ENCODE peak calls at places on chromosomes 16 and 17, in five cellular contexts. F is K562, S is H1, L is GM12878, E is HepG2. A is an unnamed sample.

GRCh38 chr16:71626018-71626857 is at the start of gene MARVELD3:
- DNase-seq in S (peak), L (no peak), F (peak), E (peak), A (peak)

GRCh38 chr16:78184554-78185183 is 85.2 kb downstream of the WWOX start:
- DNase-seq in E (peak), F (no peak), S (peak), L (no peak), A (no peak)

GRCh38 chr17:29003289-29003688 is 2.5 kb downstream of the SEZ6 start:
- DNase-seq in E (no peak), L (no peak), F (no peak), S (no peak), A (no peak)

GRCh38 chr16:48617711-48618148 is 7.8 kb upstream of the N4BP1 start:
- DNase-seq in S (no peak), E (no peak), L (no peak), F (no peak), A (no peak)

GRCh38 chr16:4393243-4393606 is 21.6 kb downstream of the VASN start:
- DNase-seq in F (no peak), E (no peak), L (no peak), S (no peak), A (no peak)

GRCh38 chr17:72661093-72661944 is 431.2 kb downstream of the SLC39A11 start:
- DNase-seq in L (no peak), E (peak), S (no peak), F (no peak), A (peak)

GRCh38 chr16:9261376-9261775 is 169.9 kb downstream of the HAPSTR1 start:
- DNase-seq in S (no peak), L (no peak), F (no peak), E (no peak), A (no peak)

GRCh38 chr16:89453662-89454321 is 36.6 kb downstream of the ANKRD11 start:
- DNase-seq in F (peak), L (no peak), E (no peak), S (no peak), A (no peak)

GRCh38 chr16:56041556-56042140 is 149.6 kb upstream of the GNAO1 start:
- DNase-seq in L (no peak), S (peak), E (peak), F (peak), A (peak)

GRCh38 chr17:35816723-35817122 is 7.4 kb downstream of the TAF15 start:
- DNase-seq in L (no peak), F (no peak), S (no peak), E (no peak), A (no peak)

GRCh38 chr17:45104497-45104896 is 27.8 kb downstream of the PLCD3 start:
- DNase-seq in L (no peak), F (no peak), E (no peak), S (no peak), A (no peak)

GRCh38 chr16:67529639-67530012 is 997 bp downstream of the RIPOR1 start:
- DNase-seq in L (no peak), E (no peak), F (no peak), S (no peak), A (no peak)
- H3K27ac ChIP-seq in L (peak), E (peak), F (no peak), S (no peak), A (peak)

DNA sequence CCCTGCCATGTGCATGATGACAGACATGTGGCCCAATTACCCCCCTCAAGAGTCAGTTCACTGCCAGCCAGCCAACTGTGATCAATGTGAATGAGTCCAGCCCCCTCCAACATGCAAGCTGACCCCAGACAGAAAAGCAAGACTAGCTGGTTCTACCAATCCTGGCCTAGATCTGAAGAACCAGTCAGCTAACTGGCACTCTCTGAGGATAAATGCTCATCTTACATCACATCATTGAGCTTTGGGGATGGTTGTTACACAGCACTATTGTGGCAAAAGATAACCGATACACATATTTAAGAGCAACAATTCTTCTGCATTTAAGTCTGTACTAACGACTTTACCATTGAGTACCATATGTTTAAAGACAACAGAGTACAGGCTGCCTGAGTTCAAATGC is 106.7 kb downstream of the TOX3 start:
- DNase-seq in L (no peak), F (no peak), E (no peak), S (no peak), A (no peak)
- TF ChIP-seq SP1 in L (no peak), F (no peak), E (no peak), S (no peak), A (no peak)

GRCh38 chr17:81590121-81590520 is 38.0 kb upstream of the FAAP100 start:
- DNase-seq in F (no peak), E (no peak), S (no peak), L (no peak), A (no peak)

GRCh38 chr17:81591971-81592370 is 39.8 kb upstream of the FAAP100 start:
- DNase-seq in E (no peak), F (no peak), S (no peak), L (no peak), A (no peak)

GRCh38 chr17:81589612-81590011 is 37.5 kb upstream of the FAAP100 start:
- DNase-seq in F (no peak), S (no peak), L (no peak), E (no peak), A (no peak)

GRCh38 chr17:81593105-81593871 is 41.1 kb upstream of the FAAP100 start:
- DNase-seq in L (no peak), F (no peak), S (no peak), E (no peak), A (no peak)
- TF ChIP-seq POLR2AphosphoS5 in L (no peak), F (no peak), S (no peak), E (no peak), A (no peak)

GRCh38 chr17:66383353-66383752 is 80.9 kb downstream of the PRKCA start:
- DNase-seq in L (no peak), E (no peak), F (no peak), S (no peak), A (no peak)
- H3K27ac ChIP-seq in L (no peak), E (no peak), F (no peak), S (no peak), A (no peak)

DNA sequence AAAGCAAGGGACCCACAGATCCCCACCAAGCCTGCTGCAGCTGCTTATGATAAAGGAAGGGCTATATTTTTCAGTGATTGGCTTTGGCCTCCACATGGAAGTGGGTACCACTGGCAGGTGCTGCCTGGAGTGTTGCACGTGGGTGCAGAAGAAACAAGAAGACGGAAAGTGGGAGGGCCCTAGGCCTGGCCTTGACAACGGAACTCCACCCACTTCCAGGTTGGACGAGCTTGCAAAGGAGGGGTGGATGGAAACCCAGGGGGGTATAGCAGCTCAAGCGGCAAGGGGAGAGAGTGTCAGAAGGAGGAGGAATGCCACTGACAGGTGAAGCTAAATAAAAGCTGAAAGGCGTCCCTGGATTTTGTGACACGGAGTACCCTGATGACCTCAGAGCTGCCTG is 20.3 kb downstream of the TRIM25 start:
- DNase-seq in L (no peak), F (no peak), S (no peak), E (no peak), A (no peak)
- TF ChIP-seq SP1 in L (no peak), F (no peak), S (no peak), E (no peak), A (no peak)

DNA sequence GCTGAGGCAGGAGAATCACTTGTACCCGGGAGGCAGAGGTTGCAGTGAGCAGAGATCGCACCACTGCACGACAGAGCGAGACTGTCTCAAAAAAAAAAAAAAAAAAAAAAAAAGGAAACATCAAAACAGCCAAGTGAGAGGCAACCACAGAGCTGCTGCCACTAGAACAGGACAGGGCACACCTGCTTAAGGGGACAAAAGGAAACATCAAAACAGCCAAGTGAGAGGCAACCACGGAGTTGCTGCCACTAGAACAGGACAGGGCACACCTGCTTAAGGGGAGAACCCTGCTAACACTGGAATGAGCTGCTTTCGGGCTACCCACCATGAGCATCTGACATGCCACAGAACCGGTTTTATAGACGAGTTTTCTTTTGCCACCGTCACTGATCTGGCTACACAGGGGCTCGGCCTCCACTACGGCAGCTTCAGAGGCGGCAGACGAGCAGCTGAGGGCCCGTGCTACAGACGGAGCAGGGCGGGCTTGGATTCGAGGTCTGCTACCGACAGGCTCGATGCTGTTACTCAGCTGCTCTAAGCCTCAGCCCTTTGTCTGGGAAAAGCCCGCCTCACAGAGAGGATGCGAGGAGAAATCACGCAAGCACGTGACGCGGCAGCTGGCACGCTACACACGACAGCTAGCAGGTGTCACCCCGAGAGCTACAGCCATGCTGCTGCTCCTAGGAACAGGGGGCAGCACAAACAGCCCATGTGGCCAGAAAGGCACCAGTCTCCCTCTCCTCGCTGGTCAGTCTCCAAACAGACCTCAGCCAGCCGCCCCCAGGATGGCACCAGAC is 2.0 kb downstream of the P4HB start:
- DNase-seq in S (no peak), L (no peak), F (no peak), E (no peak), A (no peak)
- TF ChIP-seq POLR2AphosphoS5 in S (no peak), L (peak), F (no peak), E (peak), A (no peak)

A was measured in HCT116.